ENCODE peak calls at places on chromosomes 2 and 18, in five cellular contexts. T is stimulated activated CD4-positive, alpha-beta T cell treated with anti-CD3 and anti-CD28 coated beads, Interleukin-1b, Interleukin-23, amount 100 ng/mL, for 24 hours; X is activated T-cell treated with anti-CD3 and anti-CD28 coated beads for 1 hour; N is NCI-H1092; I is tibial artery. V is an unnamed sample.

GRCh38 chr18:25786778-25787177 is 303.6 kb downstream of the SS18 start:
- DNase-seq in T (no peak), X (no peak), N (no peak), I (no peak), V (no peak)

GRCh38 chr2:28687181-28687580 is 64.4 kb upstream of the PPP1CB start:
- DNase-seq in T (no peak), X (no peak), N (no peak), I (no peak), V (no peak)

GRCh38 chr2:197011777-197012641 is 85.5 kb upstream of the PGAP1 start:
- DNase-seq in T (no peak), X (no peak), N (peak; percentile 26), I (no peak), V (peak; percentile 27)

GRCh38 chr2:69683170-69683971 is 39.8 kb upstream of the AAK1 start:
- DNase-seq in T (no peak), X (no peak), N (no peak), I (no peak), V (no peak)

GRCh38 chr2:167692191-167692590 is 555.2 kb downstream of the STK39 start:
- DNase-seq in T (no peak), X (no peak), N (no peak), I (no peak), V (no peak)

GRCh38 chr2:95275601-95276243 is 1.5 kb downstream of the PROM2 start:
- DNase-seq in T (no peak), X (no peak), N (no peak), I (peak; percentile 59), V (no peak)

GRCh38 chr18:78814321-78814720 is 165.3 kb upstream of the SALL3 start:
- DNase-seq in T (no peak), X (no peak), N (peak; percentile 60), I (peak; percentile 37), V (no peak)

GRCh38 chr2:223093436-223093839 is 41.4 kb downstream of the KCNE4 start:
- DNase-seq in T (no peak), X (no peak), N (no peak), I (peak; percentile 91), V (no peak)

GRCh38 chr2:88540346-88540745 is 86.9 kb downstream of the EIF2AK3 start:
- DNase-seq in T (no peak), X (no peak), N (no peak), I (no peak), V (no peak)

GRCh38 chr2:23452853-23453420 is 68.0 kb downstream of the KLHL29 start:
- DNase-seq in T (no peak), X (peak; percentile 12), N (no peak), I (no peak), V (no peak)